ENCODE peak calls at places on chromosomes 6 and 20, in four cellular contexts. S is neural progenitor cell, D is fibroblast of lung, A is SK-N-MC. R is an unnamed sample.
A peak's percentile ranks its signal among the peaks of the same experiment; 100 is the strongest.

GRCh38 chr6:170046786-170047626 is 243.9 kb downstream of the DLL1 start:
- DNase-seq in D (no peak), S (no peak), A (peak; percentile 3), R (peak; percentile 61)

GRCh38 chr6:139433647-139434419 is 59.4 kb upstream of the CITED2 start:
- DNase-seq in A (no peak), D (peak; percentile 34), S (no peak), R (peak; percentile 53)

GRCh38 chr20:1741309-1742048 is 83.9 kb upstream of the SIRPG start:
- DNase-seq in S (no peak), D (no peak), A (no peak), R (no peak)

GRCh38 chr6:97440590-97441176 is 157.7 kb upstream of the MMS22L start:
- DNase-seq in A (no peak), D (peak; percentile 38), S (peak; percentile 75), R (peak; percentile 57)

GRCh38 chr6:72619883-72620696 is 1.8 kb upstream of the KCNQ5 start:
- DNase-seq in D (peak; percentile 59), S (peak; percentile 66), A (no peak), R (peak; percentile 80)

GRCh38 chr6:106799008-106799952 is 169.9 kb downstream of the QRSL1 start:
- DNase-seq in A (no peak), D (peak; percentile 92), S (peak; percentile 23), R (peak; percentile 19)

GRCh38 chr6:109491207-109491938 is 8.4 kb upstream of the ZBTB24 start:
- DNase-seq in S (no peak), A (no peak), D (peak; percentile 19), R (peak; percentile 26)

GRCh38 chr6:23349521-23350147 is 776.4 kb upstream of the NRSN1 start:
- DNase-seq in D (peak; percentile 86), S (no peak), A (no peak), R (peak; percentile 72)

GRCh38 chr6:101397199-101397598 is 3.7 kb downstream of the GRIK2 start:
- DNase-seq in A (no peak), S (peak; percentile 67), D (peak; percentile 20), R (peak; percentile 24)

GRCh38 chr6:87697581-87698552 is 4.2 kb downstream of the AKIRIN2 start:
- DNase-seq in A (peak; percentile 74), D (peak; percentile 95), S (peak; percentile 19), R (peak; percentile 76)

GRCh38 chr6:73696990-73697651 is 1.1 kb downstream of the CD109 start:
- DNase-seq in A (no peak), S (no peak), D (no peak), R (peak; percentile 36)

GRCh38 chr6:30647802-30648460 is 998 bp downstream of the C6orf136 start:
- DNase-seq in A (no peak), D (no peak), S (no peak), R (no peak)

GRCh38 chr6:101445527-101445926 is 52.0 kb downstream of the GRIK2 start:
- DNase-seq in A (no peak), D (peak; percentile 78), S (no peak), R (peak; percentile 62)

GRCh38 chr20:36632487-36633284 is 13.3 kb downstream of the SLA2 start:
- DNase-seq in D (no peak), A (no peak), S (peak; percentile 54), R (no peak)

GRCh38 chr6:135299256-135299655 is 118.1 kb downstream of the MYB start:
- DNase-seq in S (no peak), D (peak; percentile 69), A (no peak), R (peak; percentile 68)

GRCh38 chr6:162852810-162853577 is 125.2 kb downstream of the PACRG start:
- DNase-seq in D (peak; percentile 3), S (peak; percentile 52), A (no peak), R (no peak)

GRCh38 chr20:56827763-56828162 is 198.7 kb downstream of the TFAP2C start:
- DNase-seq in S (no peak), D (no peak), A (no peak), R (no peak)

GRCh38 chr6:116168148-116168547 is 42.2 kb upstream of the COL10A1 start:
- DNase-seq in D (no peak), S (no peak), A (no peak), R (no peak)

GRCh38 chr20:50496773-50497375 is 13.3 kb upstream of the PTPN1 start:
- DNase-seq in S (no peak), D (peak; percentile 40), A (no peak), R (peak; percentile 36)

GRCh38 chr20:15654208-15654649 is 919.0 kb downstream of the KIF16B start:
- DNase-seq in S (peak; percentile 74), D (peak; percentile 11), A (no peak), R (peak; percentile 58)

GRCh38 chr6:133906050-133906449 is 17.1 kb downstream of the TCF21 start:
- DNase-seq in S (no peak), A (no peak), D (no peak), R (no peak)

GRCh38 chr20:35909176-35909575 is 45.1 kb downstream of the SCAND1 start:
- DNase-seq in A (no peak), S (no peak), D (no peak), R (no peak)

GRCh38 chr6:142481466-142481865 is 179.7 kb downstream of the ADGRG6 start:
- DNase-seq in A (no peak), D (no peak), S (no peak), R (no peak)

GRCh38 chr20:41786158-41786557 is 168.0 kb upstream of the CHD6 start:
- DNase-seq in S (no peak), A (no peak), D (peak; percentile 4), R (peak; percentile 34)

GRCh38 chr20:45308078-45308778 is at the start of gene MATN4:
- DNase-seq in A (no peak), D (no peak), S (no peak), R (no peak)

GRCh38 chr6:146183831-146184230 is 155.0 kb downstream of the GRM1 start:
- DNase-seq in D (no peak), A (no peak), S (no peak), R (no peak)

GRCh38 chr6:11069760-11070159 is 23.9 kb upstream of the SMIM13 start:
- DNase-seq in D (no peak), S (no peak), A (no peak), R (peak; percentile 31)

GRCh38 chr6:42093582-42094329 is 43.4 kb downstream of the TAF8 start:
- DNase-seq in S (no peak), D (no peak), A (no peak), R (peak; percentile 30)

GRCh38 chr20:32386091-32386490 is 28.0 kb downstream of the ASXL1 start:
- DNase-seq in S (no peak), D (peak; percentile 7), A (no peak), R (peak; percentile 31)

GRCh38 chr6:19669206-19669605 is 168.0 kb upstream of the ID4 start:
- DNase-seq in S (no peak), A (no peak), D (peak; percentile 67), R (peak; percentile 54)

GRCh38 chr20:37442547-37442946 is 78.5 kb upstream of the NNAT start:
- DNase-seq in D (no peak), S (no peak), A (no peak), R (no peak)

GRCh38 chr6:90715093-90715655 is 128.3 kb upstream of the MAP3K7 start:
- DNase-seq in A (no peak), D (peak; percentile 32), S (no peak), R (no peak)

GRCh38 chr6:133623621-133624020 is 265.3 kb upstream of the TCF21 start:
- DNase-seq in D (no peak), S (no peak), A (no peak), R (no peak)

GRCh38 chr6:130981409-130981808 is 81.6 kb downstream of the EPB41L2 start:
- DNase-seq in A (peak; percentile 42), D (peak; percentile 60), S (no peak), R (peak; percentile 47)

GRCh38 chr6:3377536-3378397 is 79.1 kb downstream of the SLC22A23 start:
- DNase-seq in S (no peak), A (no peak), D (peak; percentile 49), R (peak; percentile 30)

GRCh38 chr6:69817358-69817757 is 20.5 kb upstream of the LMBRD1 start:
- DNase-seq in A (no peak), S (no peak), D (no peak), R (no peak)

GRCh38 chr6:69816569-69816968 is 19.8 kb upstream of the LMBRD1 start:
- DNase-seq in S (no peak), A (no peak), D (no peak), R (no peak)

GRCh38 chr6:69813508-69813907 is 16.7 kb upstream of the LMBRD1 start:
- DNase-seq in A (no peak), S (no peak), D (no peak), R (no peak)

GRCh38 chr6:69816017-69816416 is 19.2 kb upstream of the LMBRD1 start:
- DNase-seq in S (no peak), D (no peak), A (no peak), R (no peak)

DNA sequence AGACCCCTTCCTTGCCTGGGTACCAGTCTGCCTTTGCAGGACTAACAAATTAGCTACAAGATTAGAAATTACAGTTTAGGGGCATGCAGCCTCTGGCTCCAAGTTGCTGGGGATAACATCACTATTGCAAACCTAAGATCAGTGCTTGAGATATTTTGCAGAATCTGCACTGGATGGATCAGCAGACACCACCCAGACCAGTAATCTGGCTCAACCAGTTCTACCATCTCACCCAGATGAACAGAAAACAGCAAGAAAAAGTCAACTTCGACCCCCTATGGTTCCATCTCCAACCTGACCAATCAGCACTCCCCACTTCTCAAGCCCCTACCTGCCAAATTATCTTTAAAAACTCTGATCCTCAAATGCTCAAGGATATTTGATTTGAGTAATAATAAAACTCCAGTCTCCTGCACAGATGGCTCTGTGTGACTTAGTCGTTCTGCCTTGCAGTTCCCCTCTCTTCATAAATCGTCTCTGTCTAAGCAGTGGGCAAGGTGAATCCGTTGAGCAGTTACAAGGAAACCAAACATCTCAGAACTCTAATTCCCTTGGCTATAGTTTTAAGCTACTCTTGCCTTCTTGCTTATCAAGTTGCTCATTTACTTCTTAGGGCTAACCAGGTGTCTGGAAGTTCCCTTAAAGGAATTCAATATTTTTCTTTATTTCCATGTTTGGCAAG is 16.1 kb upstream of the LMBRD1 start:
- DNase-seq in S (no peak), A (no peak), D (no peak), R (no peak)
- H3K4me3 ChIP-seq in S (no peak overlapping the region), A (no peak overlapping the region), D (no peak overlapping the region), R (no peak overlapping the region)

DNA sequence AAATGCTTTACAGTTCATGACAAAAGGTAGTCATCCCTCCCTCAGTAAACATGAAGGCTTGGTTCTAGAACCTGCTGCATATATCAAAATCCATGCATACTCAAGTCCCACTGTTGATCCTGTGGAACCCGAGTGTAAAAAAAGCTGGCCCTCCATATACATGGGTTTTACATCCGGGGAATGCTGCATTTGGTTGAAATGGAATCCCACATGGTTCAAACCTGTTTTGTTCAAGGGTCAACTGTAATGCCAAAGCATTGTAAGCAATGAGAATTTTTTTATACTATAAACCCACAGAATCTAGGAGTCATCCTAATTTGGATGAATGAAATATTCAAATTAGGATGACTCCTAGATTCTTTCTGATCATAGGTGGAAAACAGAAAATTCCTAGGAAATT is 5.9 kb upstream of the HDAC2 start:
- DNase-seq in D (peak; percentile 64), S (no peak), A (no peak), R (no peak)
- TF ChIP-seq EZH2 in D (no peak), S (no peak), A (no peak), R (no peak)

GRCh38 chr6:29016559-29017427 is 11.7 kb upstream of the ZNF311 start:
- DNase-seq in D (peak; percentile 66), S (peak; percentile 87), A (peak; percentile 61), R (peak; percentile 85)
- H3K9ac ChIP-seq in D (no peak overlapping the region), S (no peak overlapping the region), A (peak overlapping the region; percentile 32), R (peak overlapping the region; percentile 47)

GRCh38 chr6:33202799-33203198 is 1.7 kb upstream of the HSD17B8 start:
- DNase-seq in D (no peak), S (no peak), A (no peak), R (no peak)

GRCh38 chr6:33200234-33201146 is at the start of the genes RXRB and SLC39A7:
- DNase-seq in S (peak; percentile 100), D (peak; percentile 97), A (peak; percentile 99), R (peak; percentile 100)

GRCh38 chr6:33203443-33204164 is 851 bp upstream of the HSD17B8 start:
- DNase-seq in D (no peak), A (no peak), S (no peak), R (no peak)

GRCh38 chr6:33201147-33201545 is 479 bp downstream of the SLC39A7 start:
- DNase-seq in A (no peak), D (no peak), S (no peak), R (no peak)

GRCh38 chr6:33201935-33202334 is 1.3 kb downstream of the SLC39A7 start:
- DNase-seq in S (no peak), D (no peak), A (no peak), R (peak; percentile 34)
- H3K4me3 ChIP-seq in S (peak overlapping the region; percentile 88), D (peak overlapping the region; percentile 67), A (peak overlapping the region; percentile 90), R (peak overlapping the region; percentile 99)